ENCODE peak calls at places on chromosomes 5 and 9, in ten cellular contexts. O, T, S, D, M, R, Z, F, A and Q are unnamed samples.

GRCh38 chr5:60410427-60410826 is 289.5 kb downstream of the DEPDC1B start:
- DNase-seq in M (no peak), O (no peak), A (no peak), D (no peak), Z (no peak), F (no peak), S (peak), T (no peak), R (no peak), Q (no peak)

GRCh38 chr9:132283863-132284262 is 70.9 kb downstream of the SETX start:
- DNase-seq in R (no peak), M (no peak), O (no peak), A (no peak), T (no peak), F (no peak), Z (no peak), S (peak), D (no peak), Q (no peak)

GRCh38 chr9:115333671-115334070 is 215.7 kb upstream of the TNC start:
- DNase-seq in F (no peak), T (no peak), M (no peak), D (no peak), O (no peak), Z (no peak), A (no peak), S (peak), R (no peak), Q (no peak)

GRCh38 chr9:128091571-128091970 is 23.5 kb downstream of the SLC25A25 start:
- DNase-seq in F (no peak), R (no peak), Z (no peak), O (no peak), D (no peak), M (no peak), S (no peak), A (no peak), T (no peak), Q (no peak)

GRCh38 chr9:4936823-4937222 is 48.2 kb upstream of the JAK2 start:
- DNase-seq in S (no peak), R (no peak), T (no peak), F (no peak), A (no peak), O (no peak), Z (no peak), D (no peak), M (peak), Q (no peak)

GRCh38 chr5:180070726-180071417 is 687 bp downstream of the RNF130 start:
- DNase-seq in Z (no peak), R (peak), F (peak), D (no peak), T (peak), S (peak), M (no peak), O (no peak), A (no peak), Q (no peak)

GRCh38 chr5:90602681-90603080 is 44.1 kb downstream of the ADGRV1 start:
- DNase-seq in R (no peak), D (no peak), A (no peak), F (no peak), M (no peak), T (no peak), Z (no peak), O (no peak), S (no peak), Q (no peak)

GRCh38 chr5:146726891-146727290 is 151.7 kb downstream of the PPP2R2B start:
- DNase-seq in A (no peak), F (no peak), R (no peak), D (no peak), M (no peak), S (no peak), O (no peak), T (no peak), Z (no peak), Q (no peak)

GRCh38 chr9:94656976-94657375 is 17.7 kb upstream of the FBP1 start:
- DNase-seq in Z (no peak), D (no peak), O (no peak), A (no peak), F (no peak), R (no peak), T (no peak), M (no peak), S (no peak), Q (no peak)

GRCh38 chr9:101119206-101119819 is 90.8 kb downstream of the PLPPR1 start:
- DNase-seq in A (peak), F (no peak), Z (peak), D (no peak), O (no peak), M (no peak), T (peak), S (peak), R (peak), Q (peak)

GRCh38 chr5:96265487-96265886 is 167.6 kb downstream of the PCSK1 start:
- DNase-seq in T (no peak), O (no peak), F (no peak), Z (no peak), M (no peak), S (no peak), A (no peak), R (no peak), D (no peak), Q (no peak)

GRCh38 chr5:95284512-95285405 is at the start of gene MCTP1:
- DNase-seq in R (no peak), D (no peak), O (no peak), S (peak), T (peak), M (no peak), A (no peak), Z (peak), F (no peak), Q (peak)

GRCh38 chr5:147887026-147887627 is 8.6 kb downstream of the SCGB3A2 start:
- DNase-seq in T (peak), A (peak), S (no peak), R (peak), O (no peak), M (no peak), Z (no peak), F (no peak), D (no peak), Q (peak)

GRCh38 chr5:138064526-138064925 is 19.3 kb upstream of the WNT8A start:
- DNase-seq in O (no peak), A (no peak), R (no peak), M (no peak), Z (no peak), S (no peak), F (no peak), T (no peak), D (no peak), Q (no peak)

GRCh38 chr5:74641778-74642542 is 1.4 kb upstream of the ENC1 start:
- DNase-seq in R (peak), T (peak), Z (no peak), D (no peak), F (peak), A (peak), O (peak), M (no peak), S (peak), Q (no peak)

GRCh38 chr5:66891184-66891925 is 295.2 kb downstream of the MAST4 start:
- DNase-seq in S (no peak), F (no peak), A (peak), D (no peak), M (no peak), T (peak), O (no peak), R (peak), Z (no peak), Q (no peak)

GRCh38 chr5:72096602-72097205 is 10.6 kb upstream of the MAP1B start:
- DNase-seq in M (no peak), T (no peak), A (no peak), Z (no peak), R (no peak), S (peak), O (no peak), D (no peak), F (no peak), Q (no peak)

GRCh38 chr9:133106511-133107244 is 14.4 kb downstream of the RALGDS start:
- DNase-seq in R (no peak), Z (no peak), F (no peak), T (no peak), M (no peak), A (no peak), O (no peak), S (no peak), D (no peak), Q (no peak)

GRCh38 chr5:90410178-90410762 is 714 bp upstream of the CETN3 start:
- DNase-seq in M (no peak), A (no peak), Z (no peak), R (no peak), S (no peak), D (no peak), F (no peak), T (no peak), O (no peak), Q (no peak)

GRCh38 chr9:83514767-83515166 is 23.4 kb downstream of the FRMD3 start:
- DNase-seq in A (no peak), R (no peak), D (no peak), Z (no peak), M (no peak), O (no peak), T (no peak), F (no peak), S (no peak), Q (no peak)